ENCODE peak calls at places on chromosomes 16 and 17, in five cellular contexts. K is bronchial epithelial cell; C is lung; A is HL-60; M is CD8-positive, alpha-beta T cell. P is an unnamed sample.

GRCh38 chr17:74430706-74431567 is 951 bp upstream of the GPRC5C start:
- DNase-seq in K (peak), C (peak), M (no peak), A (peak), P (no peak)

GRCh38 chr17:81093576-81094223 is 58.7 kb downstream of the BAIAP2 start:
- DNase-seq in A (no peak), C (no peak), M (no peak), K (no peak), P (no peak)

GRCh38 chr16:82404586-82405315 is 222.0 kb upstream of the CDH13 start:
- DNase-seq in C (peak), K (no peak), A (no peak), M (no peak), P (no peak)

GRCh38 chr17:21235921-21236320 is 17.3 kb downstream of the NATD1 start:
- DNase-seq in K (no peak), A (no peak), C (no peak), M (no peak), P (no peak)

GRCh38 chr17:32931686-32932085 is 3.7 kb downstream of the TMEM98 start:
- DNase-seq in A (no peak), M (no peak), C (no peak), K (peak), P (no peak)

GRCh38 chr16:27245276-27246231 is 23.0 kb downstream of the NSMCE1 start:
- DNase-seq in A (no peak), M (no peak), K (peak), C (no peak), P (no peak)

GRCh38 chr16:16938980-16939379 is 531.8 kb downstream of the XYLT1 start:
- DNase-seq in M (no peak), A (no peak), K (no peak), C (no peak), P (no peak)

GRCh38 chr16:68064791-68065365 is 20.3 kb upstream of the NFATC3 start:
- DNase-seq in K (peak), A (peak), C (peak), M (peak), P (no peak)

GRCh38 chr16:50068550-50068949 is 2.8 kb downstream of the HEATR3 start:
- DNase-seq in A (no peak), K (no peak), M (no peak), C (no peak), P (no peak)

GRCh38 chr16:86640265-86640843 is 62.0 kb downstream of the FOXL1 start:
- DNase-seq in C (no peak), M (no peak), A (no peak), K (no peak), P (no peak)

GRCh38 chr16:81697321-81697885 is 81.7 kb upstream of the PLCG2 start:
- DNase-seq in K (peak), C (no peak), M (peak), A (peak), P (no peak)

GRCh38 chr16:21260870-21261791 is 17.0 kb downstream of the CRYM start:
- DNase-seq in C (no peak), A (no peak), K (peak), M (no peak), P (no peak)

GRCh38 chr17:76791053-76791980 is 53.4 kb downstream of the MFSD11 start:
- DNase-seq in C (no peak), A (peak), M (peak), K (peak), P (no peak)

GRCh38 chr17:68207651-68208253 is 40.1 kb upstream of the AMZ2 start:
- DNase-seq in C (no peak), M (no peak), K (no peak), A (no peak), P (no peak)

GRCh38 chr16:8777217-8777616 is 20.2 kb downstream of the TMEM186 start:
- DNase-seq in K (no peak), A (no peak), C (no peak), M (no peak), P (no peak)
- TF ChIP-seq CTCF in K (no peak), A (no peak), C (no peak), M (no peak), P (no peak)

GRCh38 chr16:55283776-55284717 is 40.0 kb upstream of the IRX6 start:
- DNase-seq in C (no peak), A (no peak), M (no peak), K (no peak), P (no peak)
- TF ChIP-seq CTCF in C (no peak), A (no peak), M (no peak), K (no peak), P (no peak)

DNA sequence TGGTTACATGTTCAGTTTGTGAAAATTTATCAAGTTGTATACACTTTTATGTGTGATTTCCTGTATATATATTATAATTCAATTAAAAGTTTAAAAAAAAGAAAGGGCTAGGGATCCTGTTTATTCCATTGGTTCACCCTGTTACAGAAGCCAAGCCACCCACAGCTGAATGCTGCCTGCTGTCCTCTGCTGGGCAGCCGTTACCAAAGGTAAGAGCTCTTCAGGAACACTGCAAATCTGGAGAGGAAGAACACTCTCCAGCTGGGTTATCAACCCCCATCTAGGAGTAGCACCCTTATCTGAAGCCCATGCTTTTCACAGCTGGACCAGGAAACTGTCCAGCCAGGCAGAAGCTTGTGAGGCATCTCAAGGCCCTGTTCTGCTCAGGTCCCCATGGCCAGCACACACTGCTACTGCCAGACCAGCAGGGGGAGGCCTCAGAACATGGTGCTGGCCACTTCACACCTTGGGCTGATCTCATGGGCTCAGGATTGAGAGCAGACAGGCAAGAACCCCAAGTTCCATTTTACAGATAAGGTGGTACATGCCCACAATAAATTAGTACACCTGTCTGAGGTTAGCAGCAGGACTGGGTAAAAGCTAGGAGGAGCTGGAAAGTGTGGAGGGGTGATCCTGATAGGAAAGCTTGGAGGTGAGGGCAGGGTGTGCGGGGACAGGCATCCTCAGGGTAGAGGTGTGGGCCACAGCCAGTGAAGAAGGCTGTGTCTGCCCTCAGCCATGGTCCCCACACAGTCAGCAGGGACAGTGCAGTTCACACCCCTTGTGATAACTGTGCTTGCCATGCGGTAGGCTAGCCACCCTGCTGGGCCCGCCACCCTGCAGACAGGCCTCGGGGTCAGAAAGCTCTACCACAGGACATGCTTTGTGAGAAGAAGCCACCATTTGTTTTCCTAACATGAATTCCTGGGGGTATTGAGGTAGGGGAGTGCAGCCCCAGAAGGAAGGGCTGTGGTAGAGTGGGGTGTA is 54.3 kb upstream of the SREBF1 start:
- DNase-seq in K (peak), M (peak), A (peak), C (peak), P (peak)
- TF ChIP-seq CTCF in K (peak), M (peak), A (peak), C (peak), P (peak)

GRCh38 chr16:30186444-30186781 is 3.0 kb downstream of the CORO1A start:
- DNase-seq in M (no peak), K (no peak), C (no peak), A (no peak), P (no peak)

GRCh38 chr16:30187971-30188561 is 4.7 kb downstream of the CORO1A start:
- DNase-seq in K (no peak), M (no peak), A (no peak), C (no peak), P (no peak)

GRCh38 chr16:30185683-30186421 is 2.5 kb downstream of the CORO1A start:
- DNase-seq in A (peak), M (peak), K (no peak), C (peak), P (no peak)

GRCh38 chr16:30186782-30187555 is 3.6 kb downstream of the CORO1A start:
- DNase-seq in K (peak), M (peak), C (peak), A (peak), P (no peak)

DNA sequence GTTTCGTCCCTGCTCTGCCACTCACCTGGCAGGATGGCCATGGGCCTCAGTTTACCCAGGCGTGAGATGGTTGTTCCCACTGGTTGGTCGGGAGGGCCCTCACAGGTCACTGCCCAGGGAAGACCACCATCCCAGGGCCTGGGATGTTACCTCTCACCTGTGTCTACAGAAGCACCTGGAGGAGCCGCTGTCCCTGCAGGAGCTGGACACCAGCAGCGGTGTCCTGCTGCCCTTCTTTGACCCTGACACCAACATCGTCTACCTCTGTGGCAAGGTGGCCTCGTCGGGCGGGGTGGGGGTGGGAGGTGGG is 4.1 kb downstream of the CORO1A start:
- DNase-seq in A (no peak), K (no peak), C (no peak), M (no peak), P (no peak)
- TF ChIP-seq CTCF in A (no peak), K (no peak), C (no peak), M (peak), P (no peak)

GRCh38 chr17:47718634-47719405 is 14.2 kb upstream of the TBX21 start:
- DNase-seq in A (no peak), C (no peak), K (no peak), M (no peak), P (no peak)

GRCh38 chr17:47716381-47716780 is 16.7 kb upstream of the TBX21 start:
- DNase-seq in C (no peak), K (no peak), M (no peak), A (no peak), P (no peak)

GRCh38 chr17:47717845-47718621 is 15.0 kb upstream of the TBX21 start:
- DNase-seq in A (no peak), M (no peak), K (no peak), C (no peak), P (no peak)

GRCh38 chr17:47715669-47716325 is 17.2 kb upstream of the TBX21 start:
- DNase-seq in C (no peak), A (no peak), M (no peak), K (no peak), P (no peak)

GRCh38 chr17:47717261-47717697 is 15.8 kb upstream of the TBX21 start:
- DNase-seq in A (no peak), C (no peak), M (no peak), K (no peak), P (no peak)
- TF ChIP-seq CTCF in A (no peak), C (no peak), M (no peak), K (peak), P (peak)

DNA sequence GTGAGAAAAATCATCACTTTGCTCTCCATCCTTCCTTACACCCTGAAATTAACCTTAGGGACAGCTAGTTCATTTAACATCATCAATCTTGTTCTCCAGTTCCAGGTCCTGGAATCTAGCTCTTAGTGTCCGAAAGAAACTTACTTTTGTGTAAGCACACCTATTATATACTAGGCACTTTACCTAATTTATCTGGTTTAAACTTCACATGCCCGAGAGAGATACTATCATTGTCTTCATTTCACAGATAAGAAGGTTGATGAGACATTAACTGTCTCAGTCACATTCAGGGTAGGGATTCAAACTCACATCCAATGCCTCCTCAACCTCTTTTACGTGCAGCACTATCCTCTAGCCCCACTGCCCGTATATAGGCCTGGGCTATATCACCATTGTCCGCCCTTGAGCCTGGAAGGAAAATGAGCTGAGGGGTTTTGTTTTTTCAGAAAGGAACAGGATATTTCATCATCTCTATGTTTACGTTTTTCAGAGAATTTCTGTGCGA is 501 bp upstream of the AP2B1 start:
- DNase-seq in M (no peak), A (no peak), K (no peak), C (no peak), P (no peak)
- TF ChIP-seq CTCF in M (no peak), A (no peak), K (no peak), C (no peak), P (no peak)

GRCh38 chr17:7479139-7479388 is 367 bp downstream of the ZBTB4 start:
- DNase-seq in C (no peak), A (no peak), K (no peak), M (no peak), P (no peak)

GRCh38 chr17:7477392-7478275 is 1.8 kb downstream of the ZBTB4 start:
- DNase-seq in A (no peak), M (no peak), K (peak), C (peak), P (peak)

GRCh38 chr17:7476951-7477350 is 2.5 kb downstream of the ZBTB4 start:
- DNase-seq in C (no peak), K (no peak), A (no peak), M (no peak), P (no peak)

GRCh38 chr17:7478276-7479138 is 924 bp downstream of the ZBTB4 start:
- DNase-seq in C (peak), A (no peak), M (peak), K (peak), P (no peak)

GRCh38 chr17:7479389-7480192 is at the start of gene ZBTB4:
- DNase-seq in C (no peak), K (peak), M (peak), A (no peak), P (no peak)
- TF ChIP-seq CTCF in C (no peak), K (no peak), M (no peak), A (no peak), P (no peak)

DNA sequence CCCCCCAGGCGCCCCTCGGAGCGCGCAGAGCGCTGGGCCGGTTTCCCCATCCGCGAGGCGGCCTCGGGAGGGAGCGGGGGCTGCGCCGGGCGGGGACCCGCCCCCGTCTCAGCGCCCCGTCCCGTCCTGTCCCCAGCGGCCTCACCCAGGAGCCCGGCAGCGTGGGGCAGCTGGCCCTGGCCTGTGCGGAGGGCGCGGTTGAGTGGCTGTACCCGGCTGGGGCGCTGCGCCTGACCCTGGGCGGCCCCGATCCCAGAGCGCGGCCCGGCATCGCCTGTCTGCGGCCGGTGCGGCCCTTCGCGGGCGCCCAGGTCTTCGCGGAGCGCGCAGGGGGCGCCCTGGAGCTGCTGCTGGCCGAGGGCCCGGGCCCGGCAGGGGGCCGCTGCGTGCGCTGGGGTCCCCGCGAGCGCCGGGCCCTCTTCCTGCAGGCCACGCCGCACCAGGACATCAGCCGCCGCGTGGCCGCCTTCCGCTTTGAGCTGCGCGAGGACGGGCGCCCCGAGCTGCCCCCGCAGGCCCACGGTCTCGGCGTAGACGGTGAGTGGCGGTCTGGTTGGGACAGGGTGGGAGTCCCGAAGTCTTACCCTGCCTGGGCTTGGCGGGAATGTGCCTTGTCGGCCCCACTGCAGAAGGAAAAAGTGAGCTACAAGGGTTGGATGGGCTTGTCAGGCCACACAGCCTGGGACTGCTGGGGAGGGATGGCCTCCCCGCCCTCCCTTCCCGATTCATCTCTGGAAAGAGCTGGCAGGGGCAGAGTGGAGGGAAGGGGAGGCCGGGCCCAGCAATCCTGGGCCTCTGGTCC is 731 bp downstream of the METRN start:
- DNase-seq in K (no peak), A (no peak), C (no peak), M (no peak), P (no peak)
- TF ChIP-seq CTCF in K (peak), A (no peak), C (no peak), M (no peak), P (peak)

GRCh38 chr16:1765826-1766225 is 5.5 kb downstream of the NME3 start:
- DNase-seq in K (no peak), A (no peak), C (no peak), M (no peak), P (no peak)

GRCh38 chr16:1762879-1763520 is 8.3 kb downstream of the NME3 start:
- DNase-seq in K (no peak), M (no peak), A (no peak), C (no peak), P (no peak)

GRCh38 chr16:1762196-1762878 is 9.0 kb downstream of the NME3 start:
- DNase-seq in M (no peak), K (no peak), C (no peak), A (no peak), P (no peak)

GRCh38 chr16:1764971-1765370 is 6.4 kb downstream of the NME3 start:
- DNase-seq in M (no peak), A (no peak), K (no peak), C (no peak), P (no peak)

DNA sequence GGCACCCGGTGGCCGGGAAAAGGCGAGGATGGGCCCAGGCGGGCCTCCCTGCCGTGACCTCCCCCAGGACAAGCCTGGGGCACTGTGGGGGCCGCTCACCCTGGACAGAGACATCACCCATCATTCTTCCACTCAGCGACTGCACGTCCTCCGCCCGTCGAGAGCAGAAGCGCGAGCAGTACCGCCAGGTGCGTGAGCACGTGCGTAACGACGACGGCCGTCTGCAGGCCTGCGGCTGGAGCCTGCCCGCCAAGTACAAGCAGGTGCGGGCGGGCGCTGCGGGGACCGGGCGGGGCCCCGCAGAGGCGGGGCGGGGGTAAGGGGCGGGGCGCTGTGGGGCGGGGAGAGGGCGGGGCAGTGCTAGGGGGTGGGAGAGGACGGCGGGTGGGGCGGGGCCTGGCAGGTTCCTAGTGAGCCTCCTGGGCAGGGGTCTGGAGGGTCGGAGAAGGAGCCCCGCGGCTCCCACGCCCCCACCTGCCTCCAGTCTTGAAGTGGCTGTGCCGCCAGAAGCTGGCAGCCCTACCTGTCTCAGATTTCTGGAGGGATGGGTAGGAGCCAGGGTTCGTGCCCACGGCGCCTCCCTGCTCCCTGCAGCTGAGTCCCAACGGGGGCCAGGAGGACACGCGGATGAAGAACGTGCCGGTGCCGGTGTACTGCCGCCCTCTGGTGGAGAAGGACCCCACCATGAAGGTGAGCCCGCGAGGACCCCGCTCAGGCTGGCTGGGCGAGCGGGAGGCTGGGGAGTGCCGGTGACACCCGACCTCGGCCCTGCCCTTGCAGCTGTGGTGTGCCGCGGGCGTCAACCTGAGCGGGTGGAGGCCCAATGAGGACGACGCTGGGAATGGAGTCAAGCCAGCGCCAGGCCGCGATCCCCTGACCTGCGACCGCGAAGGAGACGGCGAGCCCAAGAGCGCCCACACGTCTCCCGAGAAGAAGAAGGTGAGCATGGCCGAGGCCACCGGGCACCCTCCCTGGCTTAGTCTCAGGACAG is 7.5 kb downstream of the NME3 start:
- DNase-seq in K (no peak), M (no peak), C (no peak), A (no peak), P (no peak)
- TF ChIP-seq CTCF in K (peak), M (no peak), C (no peak), A (no peak), P (peak)

DNA sequence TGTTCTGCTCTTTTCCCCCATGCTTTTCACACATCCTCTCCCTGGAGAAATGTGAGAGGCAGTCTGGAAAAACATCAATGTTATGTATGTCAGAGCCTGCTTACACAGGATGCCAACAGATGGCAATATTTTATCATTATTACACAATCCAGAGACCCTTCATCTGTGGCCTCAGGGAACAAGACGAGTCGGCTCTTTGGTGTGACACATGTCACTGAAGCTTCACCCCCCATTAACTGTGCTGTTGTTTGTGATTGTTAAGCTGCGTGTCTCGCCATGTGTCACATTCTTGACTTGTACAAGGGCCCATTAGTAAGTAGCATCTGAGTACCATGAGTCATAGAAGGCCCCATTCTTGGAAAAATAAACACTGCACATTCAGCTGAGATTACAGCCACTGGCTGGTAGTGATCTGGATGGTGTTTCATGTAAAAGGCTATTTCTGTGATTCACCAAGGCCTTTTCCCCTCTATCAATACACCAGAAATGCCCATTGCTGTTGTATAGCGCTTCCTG is 682.1 kb upstream of the SOX9 start:
- DNase-seq in K (peak), M (no peak), A (no peak), C (peak), P (no peak)
- TF ChIP-seq CTCF in K (no peak), M (no peak), A (no peak), C (no peak), P (peak)

P was measured in D721Med.